ENCODE peak calls at places on chromosomes 2 and 18, in five cellular contexts. U is activated CD8-positive, alpha-beta memory T cell treated with anti-CD3 and anti-CD28 coated beads for 24 hours; M is neural crest cell; P is glutamatergic neuron; S is NT2/D1. Y is an unnamed sample.

GRCh38 chr18:53458944-53459580 is 765.4 kb downstream of the MBD2 start:
- DNase-seq in U (no peak), M (peak; percentile 2), P (peak; percentile 48), S (no peak), Y (no peak)

GRCh38 chr18:51525453-51526225 is 328.2 kb upstream of the MEX3C start:
- DNase-seq in U (no peak), M (no peak), P (no peak), S (no peak), Y (no peak)

GRCh38 chr2:240024766-240025165 is 376 bp downstream of the NDUFA10 start:
- DNase-seq in U (no peak), M (no peak), P (no peak), S (no peak), Y (no peak)

GRCh38 chr2:37993135-37993534 is 68.0 kb downstream of the RMDN2 start:
- DNase-seq in U (no peak), M (no peak), P (no peak), S (no peak), Y (no peak)

GRCh38 chr18:36627616-36628015 is 201.2 kb downstream of the TPGS2 start:
- DNase-seq in U (no peak), M (no peak), P (no peak), S (no peak), Y (no peak)

GRCh38 chr2:10982931-10983701 is 71.4 kb downstream of the KCNF1 start:
- DNase-seq in U (no peak), M (no peak), P (peak; percentile 87), S (no peak), Y (no peak)

GRCh38 chr2:188085421-188085820 is 206.3 kb upstream of the GULP1 start:
- DNase-seq in U (no peak), M (no peak), P (no peak), S (no peak), Y (no peak)

GRCh38 chr2:85095094-85095493 is 38.1 kb upstream of the TCF7L1 start:
- DNase-seq in U (no peak), M (no peak), P (no peak), S (no peak), Y (no peak)

GRCh38 chr18:52000435-52000834 is 339.6 kb upstream of the DCC start:
- DNase-seq in U (no peak), M (no peak), P (no peak), S (no peak), Y (no peak)